ENCODE peak calls at places on chromosomes 11 and 22, in five cellular contexts. P, H, Z, J and K are unnamed samples.
A peak's percentile ranks its signal among the peaks of the same experiment; 100 is the strongest.

GRCh38 chr11:105142167-105142566 is 2.6 kb upstream of the CARD18 start:
- DNase-seq in H (no peak), J (no peak), Z (no peak), P (no peak), K (no peak)

GRCh38 chr11:22244986-22245592 is 52.2 kb downstream of the ANO5 start:
- DNase-seq in J (no peak), H (peak; percentile 51), Z (peak; percentile 44), P (peak; percentile 45), K (peak; percentile 7)

GRCh38 chr22:38228873-38229740 is 27.3 kb downstream of the MAFF start:
- DNase-seq in P (peak; percentile 72), Z (no peak), J (no peak), H (no peak), K (no peak)

GRCh38 chr22:50621948-50622722 is 5.8 kb downstream of the ARSA start:
- DNase-seq in Z (no peak), P (no peak), H (no peak), J (no peak), K (no peak)

GRCh38 chr11:121540627-121541026 is 87.9 kb upstream of the SORL1-AS1 start:
- DNase-seq in Z (no peak), P (no peak), J (no peak), H (no peak), K (no peak)

GRCh38 chr11:125955856-125956255 is 10.0 kb downstream of the VSIG10L2 start:
- DNase-seq in P (no peak), J (no peak), Z (no peak), H (no peak), K (no peak)

GRCh38 chr22:30864441-30865420 is 103.8 kb downstream of the MORC2 start:
- DNase-seq in P (no peak), H (no peak), J (no peak), Z (no peak), K (no peak)

GRCh38 chr11:105915036-105915435 is 107.0 kb downstream of the MSANTD4 start:
- DNase-seq in H (no peak), Z (no peak), P (no peak), J (no peak), K (no peak)

GRCh38 chr11:26849009-26849408 is 127.1 kb upstream of the SLC5A12 start:
- DNase-seq in J (no peak), H (no peak), Z (peak; percentile 56), P (peak; percentile 61), K (no peak)

GRCh38 chr11:122653911-122654310 is 1.6 kb upstream of the UBASH3B start:
- DNase-seq in J (no peak), P (no peak), H (no peak), Z (no peak), K (no peak)

GRCh38 chr22:17994424-17995108 is 29.8 kb downstream of the MICAL3 start:
- DNase-seq in H (no peak), P (no peak), J (no peak), Z (no peak), K (no peak)

GRCh38 chr11:18775492-18776292 is 15.9 kb downstream of the PTPN5 start:
- DNase-seq in P (peak; percentile 27), Z (peak; percentile 72), H (peak; percentile 88), J (no peak), K (peak; percentile 87)

GRCh38 chr11:26287067-26287518 is 44.8 kb upstream of the ANO3 start:
- DNase-seq in P (no peak), H (no peak), Z (no peak), J (no peak), K (no peak)

GRCh38 chr22:31488988-31489617 is 539 bp downstream of the EIF4ENIF1 start:
- DNase-seq in J (no peak), P (peak; percentile 26), H (peak; percentile 67), Z (peak; percentile 60), K (peak; percentile 31)

GRCh38 chr11:121687961-121688566 is 235.3 kb upstream of the SORL1-AS1 start:
- DNase-seq in Z (no peak), H (peak; percentile 59), J (no peak), P (no peak), K (no peak)

GRCh38 chr22:27881404-27881803 is 37.7 kb downstream of the PITPNB start:
- DNase-seq in H (no peak), Z (no peak), J (no peak), P (peak; percentile 51), K (no peak)

GRCh38 chr22:41758231-41758630 is 42.2 kb upstream of the CCDC134 start:
- DNase-seq in H (no peak), J (no peak), Z (no peak), P (no peak), K (no peak)
- TF ChIP-seq CTCF in H (no peak), J (no peak), Z (no peak), P (no peak), K (no peak)

GRCh38 chr11:112465433-112466024 is 204.9 kb upstream of the PLET1 start:
- DNase-seq in Z (no peak), J (no peak), P (no peak), H (no peak), K (no peak)
- TF ChIP-seq CTCF in Z (no peak), J (no peak), P (no peak), H (no peak), K (no peak)

GRCh38 chr11:101430236-101430635 is 153.6 kb downstream of the TRPC6 start:
- DNase-seq in Z (no peak), P (no peak), H (no peak), J (no peak), K (no peak)

GRCh38 chr11:101434241-101434640 is 149.6 kb downstream of the TRPC6 start:
- DNase-seq in P (no peak), J (no peak), H (no peak), Z (no peak), K (no peak)

GRCh38 chr11:101429708-101430107 is 154.1 kb downstream of the TRPC6 start:
- DNase-seq in P (no peak), H (no peak), J (no peak), Z (no peak), K (no peak)

DNA sequence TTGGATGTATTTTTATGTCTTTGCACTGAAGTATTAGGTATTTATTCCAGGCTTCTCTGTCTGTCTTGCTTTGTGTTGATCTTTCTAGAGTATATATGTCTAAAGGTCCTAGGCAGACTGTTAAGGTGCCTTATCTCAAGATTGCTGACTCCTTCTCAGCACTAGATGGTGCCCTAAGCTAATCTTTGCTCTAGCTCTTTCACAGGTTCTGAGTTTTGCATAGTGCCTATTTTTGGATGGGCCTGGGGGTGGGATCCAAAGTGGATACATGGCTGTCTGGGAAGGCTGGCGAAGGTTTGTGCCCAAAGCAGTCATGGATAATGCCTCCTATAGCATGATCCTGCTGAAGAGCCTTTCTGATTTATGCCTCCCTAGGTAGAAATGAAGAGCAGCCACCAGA is 154.9 kb downstream of the TRPC6 start:
- DNase-seq in P (peak; percentile 42), Z (no peak), H (no peak), J (no peak), K (no peak)
- TF ChIP-seq CTCF in P (peak; percentile 78), Z (peak; percentile 28), H (no peak), J (peak; percentile 81), K (peak; percentile 54)

GRCh38 chr11:13251961-13252360 is 25.6 kb upstream of the BMAL1 start:
- DNase-seq in J (no peak), P (no peak), H (no peak), Z (no peak), K (no peak)

GRCh38 chr11:13249177-13249576 is 28.4 kb upstream of the BMAL1 start:
- DNase-seq in J (no peak), P (no peak), Z (no peak), H (no peak), K (no peak)

GRCh38 chr11:13247606-13248320 is 29.8 kb upstream of the BMAL1 start:
- DNase-seq in H (no peak), P (no peak), Z (no peak), J (no peak), K (no peak)

GRCh38 chr11:13249992-13250391 is 27.6 kb upstream of the BMAL1 start:
- DNase-seq in P (no peak), H (no peak), Z (no peak), J (no peak), K (no peak)
- TF ChIP-seq CTCF in P (peak; percentile 18), H (no peak), Z (peak; percentile 10), J (peak; percentile 79), K (no peak)

GRCh38 chr11:128598755-128599154 is 11.4 kb upstream of the ETS1 start:
- DNase-seq in P (no peak), Z (no peak), H (no peak), J (no peak), K (no peak)
- TF ChIP-seq CTCF in P (no peak), Z (no peak), H (no peak), J (no peak), K (no peak)

GRCh38 chr11:69683764-69684333 is 8.7 kb upstream of the LTO1 start:
- DNase-seq in H (peak; percentile 34), J (no peak), Z (no peak), P (no peak), K (no peak)
- TF ChIP-seq CTCF in H (peak; percentile 45), J (peak; percentile 63), Z (peak; percentile 38), P (peak; percentile 31), K (peak; percentile 59)